ENCODE peak calls at places on chromosomes 11 and 22, in five cellular contexts. C is AML-193; H is activated CD4-positive, alpha-beta T cell treated with anti-CD3 and anti-CD28 coated beads, Interleukin-2, amount 50 U/mL, for 4 hours; L is NCI-H187 treated with DMSO at 0.1 percent for 48 hours; Q is memory B cell. U is an unnamed sample.

GRCh38 chr11:102836290-102836875 is 7.0 kb downstream of the MMP3 start:
- DNase-seq in C (no peak), H (no peak), L (no peak), Q (no peak), U (no peak)

GRCh38 chr11:118152552-118153471 is at the start of gene SCN4B:
- DNase-seq in C (no peak), H (no peak), L (peak; percentile 25), Q (no peak), U (no peak)

GRCh38 chr22:46666577-46667244 is 46.5 kb downstream of the GRAMD4 start:
- DNase-seq in C (no peak), H (no peak), L (no peak), Q (no peak), U (no peak)

GRCh38 chr11:45834298-45834756 is 12.9 kb upstream of the CRY2 start:
- DNase-seq in C (peak; percentile 66), H (no peak), L (no peak), Q (no peak), U (no peak)

GRCh38 chr11:124605719-124606118 is 5.5 kb upstream of the PANX3 start:
- DNase-seq in C (peak; percentile 58), H (no peak), L (no peak), Q (no peak), U (no peak)

GRCh38 chr22:39267966-39268365 is 23.2 kb upstream of the PDGFB start:
- DNase-seq in C (no peak), H (no peak), L (no peak), Q (no peak), U (no peak)

GRCh38 chr22:37843746-37844089 is 416 bp downstream of the ANKRD54 start:
- DNase-seq in C (peak; percentile 41), H (peak; percentile 7), L (no peak), Q (no peak), U (no peak)

GRCh38 chr11:35418282-35418846 is 994 bp downstream of the SLC1A2 start:
- DNase-seq in C (no peak), H (no peak), L (no peak), Q (no peak), U (no peak)

GRCh38 chr22:45521178-45521577 is 18.5 kb downstream of the FBLN1 start:
- DNase-seq in C (no peak), H (no peak), L (no peak), Q (no peak), U (no peak)

GRCh38 chr11:61683116-61683515 is 2.9 kb downstream of the DAGLA start:
- DNase-seq in C (no peak), H (no peak), L (no peak), Q (no peak), U (no peak)

GRCh38 chr11:111814567-111814966 is 48.4 kb upstream of the PPP2R1B start:
- DNase-seq in C (no peak), H (no peak), L (no peak), Q (no peak), U (no peak)

GRCh38 chr22:27063381-27063780 is 406.0 kb downstream of the MIAT start:
- DNase-seq in C (no peak), H (no peak), L (no peak), Q (no peak), U (no peak)

GRCh38 chr22:20952544-20953341 is 14.3 kb upstream of the AIFM3 start:
- DNase-seq in C (no peak), H (no peak), L (no peak), Q (no peak), U (no peak)

GRCh38 chr11:46099973-46100335 is 21.3 kb downstream of the PHF21A start:
- DNase-seq in C (no peak), H (no peak), L (no peak), Q (no peak), U (no peak)

GRCh38 chr22:26581026-26581425 is 8.9 kb downstream of the TPST2 start:
- DNase-seq in C (no peak), H (no peak), L (no peak), Q (no peak), U (no peak)

GRCh38 chr11:121634889-121635288 is 182.1 kb upstream of the SORL1-AS1 start:
- DNase-seq in C (no peak), H (no peak), L (no peak), Q (no peak), U (no peak)

GRCh38 chr22:47196493-47196849 is 434.0 kb downstream of the TBC1D22A start:
- DNase-seq in C (no peak), H (no peak), L (no peak), Q (no peak), U (no peak)

GRCh38 chr22:45413368-45414211 is at the start of the genes RIBC2 and SMC1B:
- DNase-seq in C (no peak), H (peak; percentile 69), L (no peak), Q (peak; percentile 49), U (peak; percentile 12)

GRCh38 chr11:31817054-31817620 is 6.0 kb upstream of the PAX6 start:
- DNase-seq in C (no peak), H (no peak), L (no peak), Q (no peak), U (no peak)

GRCh38 chr22:24125942-24126341 is 55.3 kb upstream of the SUSD2 start:
- DNase-seq in C (no peak), H (no peak), L (no peak), Q (no peak), U (no peak)

GRCh38 chr11:118230088-118230487 is 5.3 kb upstream of the JAML start:
- DNase-seq in C (no peak), H (no peak), L (no peak), Q (no peak), U (no peak)

GRCh38 chr11:69915501-69916250 is 96.5 kb upstream of the FGF3 start:
- DNase-seq in C (peak; percentile 6), H (peak; percentile 32), L (no peak), Q (no peak), U (no peak)

GRCh38 chr11:71204294-71204693 is 48.1 kb downstream of the SHANK2 start:
- DNase-seq in C (no peak), H (no peak), L (no peak), Q (no peak), U (no peak)

GRCh38 chr11:12677131-12677530 is 2.9 kb downstream of the TEAD1 start:
- DNase-seq in C (no peak), H (no peak), L (no peak), Q (no peak), U (no peak)

GRCh38 chr11:65891180-65892136 is 985 bp downstream of the CCDC85B start:
- DNase-seq in C (no peak), H (no peak), L (no peak), Q (no peak), U (no peak)

GRCh38 chr22:29479417-29480261 is at the start of gene NEFH:
- DNase-seq in C (no peak), H (no peak), L (no peak), Q (no peak), U (no peak)

GRCh38 chr22:19641254-19641982 is 72.9 kb upstream of the SEPTIN5 start:
- DNase-seq in C (no peak), H (no peak), L (no peak), Q (no peak), U (no peak)

GRCh38 chr11:105862736-105863367 is 159.2 kb downstream of the MSANTD4 start:
- DNase-seq in C (peak; percentile 52), H (no peak), L (no peak), Q (peak; percentile 15), U (no peak)

GRCh38 chr11:70420008-70420464 is 21.7 kb downstream of the CTTN start:
- DNase-seq in C (no peak), H (no peak), L (no peak), Q (no peak), U (no peak)

GRCh38 chr11:97269527-97269926 is 879.7 kb downstream of the JRKL start:
- DNase-seq in C (no peak), H (no peak), L (no peak), Q (no peak), U (no peak)

GRCh38 chr22:42758929-42759629 is 38.4 kb upstream of the A4GALT start:
- DNase-seq in C (no peak), H (no peak), L (no peak), Q (no peak), U (no peak)

GRCh38 chr22:38208549-38209097 is 6.8 kb downstream of the MAFF start:
- DNase-seq in C (no peak), H (no peak), L (no peak), Q (no peak), U (no peak)

GRCh38 chr11:86370922-86371614 is 3.6 kb upstream of the CCDC81 start:
- DNase-seq in C (peak; percentile 7), H (no peak), L (no peak), Q (no peak), U (no peak)

GRCh38 chr11:86192858-86193257 is 51.7 kb upstream of the EED start:
- DNase-seq in C (no peak), H (no peak), L (peak; percentile 9), Q (no peak), U (no peak)

GRCh38 chr11:78727816-78728215 is 153.2 kb upstream of the NARS2 start:
- DNase-seq in C (peak; percentile 10), H (no peak), L (no peak), Q (no peak), U (no peak)

GRCh38 chr11:126121316-126121715 is 58.6 kb upstream of the CDON start:
- DNase-seq in C (no peak), H (no peak), L (no peak), Q (no peak), U (no peak)

GRCh38 chr11:61472868-61473267 is 35.7 kb upstream of the LRRC10B start:
- DNase-seq in C (no peak), H (no peak), L (no peak), Q (no peak), U (no peak)